ENCODE peak calls at places on chromosomes 2 and 18, in five cellular contexts. W is HFFc6, I is transverse colon, T is mucosa of descending colon, N is fibroblast of the aortic adventitia. E is an unnamed sample.

GRCh38 chr18:58896268-58896667 is 31.6 kb downstream of the ZNF532 start:
- DNase-seq in T (no peak), I (peak), W (no peak), N (no peak), E (peak)

GRCh38 chr2:69386376-69386775 is 651 bp downstream of the GFPT1 start:
- DNase-seq in N (no peak), W (no peak), I (no peak), T (no peak), E (no peak)

GRCh38 chr2:1884933-1885580 is 140.7 kb upstream of the PXDN start:
- DNase-seq in W (no peak), T (no peak), I (no peak), N (peak), E (no peak)

GRCh38 chr2:220499281-220499680 is 871.9 kb downstream of the SLC4A3 start:
- DNase-seq in I (no peak), T (no peak), N (peak), W (peak), E (peak)

GRCh38 chr2:120177011-120177621 is 46.1 kb downstream of the TMEM185B start:
- DNase-seq in T (peak), N (no peak), W (no peak), I (peak), E (no peak)

GRCh38 chr2:152618188-152618564 is 99.1 kb downstream of the PRPF40A start:
- DNase-seq in I (no peak), T (no peak), W (no peak), N (no peak), E (no peak)

GRCh38 chr18:68177807-68178702 is 536.9 kb downstream of the TMX3 start:
- DNase-seq in W (peak), T (no peak), I (no peak), N (peak), E (no peak)

GRCh38 chr18:29586210-29586609 is 1409.3 kb upstream of the CDH2 start:
- DNase-seq in N (no peak), I (no peak), W (no peak), T (no peak), E (no peak)

GRCh38 chr2:153519260-153519875 is 40.8 kb upstream of the RPRM start:
- DNase-seq in W (peak), I (peak), N (peak), T (no peak), E (peak)

GRCh38 chr2:192067631-192068030 is 127.1 kb downstream of the TMEFF2 start:
- DNase-seq in T (no peak), W (no peak), N (no peak), I (no peak), E (no peak)

GRCh38 chr2:118865106-118865505 is 17.7 kb upstream of the EN1 start:
- DNase-seq in I (no peak), W (peak), T (no peak), N (peak), E (peak)

GRCh38 chr2:30191831-30192271 is 39.5 kb upstream of the LBH start:
- DNase-seq in T (no peak), W (no peak), N (no peak), I (no peak), E (no peak)

GRCh38 chr2:203379156-203379555 is 51.0 kb downstream of the ABI2 start:
- DNase-seq in T (no peak), I (no peak), W (no peak), N (no peak), E (no peak)

GRCh38 chr2:71589763-71590162 is 136.4 kb downstream of the DYSF start:
- DNase-seq in W (no peak), I (no peak), N (no peak), T (no peak), E (no peak)

GRCh38 chr18:48695671-48696070 is 156.8 kb downstream of the CTIF start:
- DNase-seq in W (no peak), I (no peak), N (no peak), T (no peak), E (no peak)

GRCh38 chr18:27871731-27872130 is 305.2 kb downstream of the CDH2 start:
- DNase-seq in T (no peak), I (no peak), W (no peak), N (no peak), E (no peak)

GRCh38 chr2:30886101-30886500 is 78.9 kb upstream of the CAPN13 start:
- DNase-seq in T (no peak), I (no peak), N (no peak), W (no peak), E (no peak)

GRCh38 chr18:79753391-79753851 is 44.3 kb upstream of the KCNG2 start:
- DNase-seq in N (no peak), T (peak), W (no peak), I (no peak), E (no peak)

GRCh38 chr2:33518929-33519328 is 42.5 kb downstream of the RASGRP3 start:
- DNase-seq in W (peak), T (no peak), N (no peak), I (no peak), E (no peak)

GRCh38 chr2:99198103-99198841 is 17.3 kb downstream of the MRPL30 start:
- DNase-seq in N (no peak), T (no peak), W (no peak), I (peak), E (no peak)

GRCh38 chr2:74843371-74844298 is 9.7 kb downstream of the HK2 start:
- DNase-seq in I (peak), W (peak), N (peak), T (no peak), E (no peak)

GRCh38 chr2:216315817-216316603 is 56.3 kb downstream of the MARCHF4 start:
- DNase-seq in T (no peak), I (no peak), N (peak), W (peak), E (no peak)

GRCh38 chr2:83071914-83072313 is 1387.2 kb downstream of the SUCLG1 start:
- DNase-seq in N (no peak), T (no peak), W (no peak), I (no peak), E (no peak)

GRCh38 chr2:20917287-20917660 is 94.4 kb upstream of the LDAH start:
- DNase-seq in I (no peak), W (no peak), N (no peak), T (no peak), E (no peak)

GRCh38 chr2:20914771-20915170 is 91.9 kb upstream of the LDAH start:
- DNase-seq in T (no peak), W (no peak), I (no peak), N (no peak), E (no peak)

GRCh38 chr2:20915271-20915670 is 92.4 kb upstream of the LDAH start:
- DNase-seq in T (no peak), W (no peak), I (no peak), N (no peak), E (no peak)

GRCh38 chr2:20917724-20918572 is 95.0 kb upstream of the LDAH start:
- DNase-seq in I (no peak), T (no peak), W (no peak), N (peak), E (no peak)

DNA sequence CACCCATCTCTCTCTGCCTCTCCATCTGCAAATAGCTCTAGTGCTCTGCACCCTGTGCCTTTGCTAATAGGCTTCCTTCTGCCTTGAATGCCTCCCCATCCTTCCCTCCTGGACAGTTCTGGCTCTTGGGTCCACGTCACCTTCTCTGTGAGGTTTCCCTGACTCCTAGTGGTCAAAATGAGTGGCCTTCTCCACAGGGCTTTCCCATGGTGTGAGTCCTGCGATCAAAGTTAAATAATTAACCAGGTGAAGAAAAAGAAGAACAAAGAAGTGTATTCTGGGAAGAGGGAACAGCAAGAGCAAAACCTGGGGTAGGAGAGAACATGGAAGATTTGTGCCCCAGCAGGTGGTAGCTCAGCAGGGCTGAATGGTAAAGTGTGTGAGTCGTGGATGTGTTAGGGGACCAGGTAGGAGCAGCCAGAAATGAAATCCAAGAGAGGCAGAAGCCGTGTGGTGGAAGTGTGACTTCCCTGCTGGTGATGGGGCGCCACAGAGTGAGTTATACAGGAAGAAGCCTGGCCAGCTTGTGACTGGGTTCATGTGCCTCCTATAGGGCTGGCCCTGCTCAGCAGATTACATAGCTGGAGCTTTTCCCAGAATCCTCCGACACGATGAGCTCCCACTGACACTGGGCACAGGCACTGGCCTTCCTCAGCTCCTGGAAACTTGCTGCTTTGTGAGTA is 93.8 kb upstream of the LDAH start:
- DNase-seq in T (no peak), I (no peak), W (peak), N (peak), E (no peak)
- TF ChIP-seq CTCF in T (no peak), I (no peak), W (peak), N (peak), E (no peak)

GRCh38 chr18:5556317-5556974 is 12.6 kb upstream of the EPB41L3 start:
- DNase-seq in I (no peak), N (peak), W (no peak), T (no peak), E (no peak)
- TF ChIP-seq CTCF in I (no peak), N (peak), W (no peak), T (no peak), E (no peak)

DNA sequence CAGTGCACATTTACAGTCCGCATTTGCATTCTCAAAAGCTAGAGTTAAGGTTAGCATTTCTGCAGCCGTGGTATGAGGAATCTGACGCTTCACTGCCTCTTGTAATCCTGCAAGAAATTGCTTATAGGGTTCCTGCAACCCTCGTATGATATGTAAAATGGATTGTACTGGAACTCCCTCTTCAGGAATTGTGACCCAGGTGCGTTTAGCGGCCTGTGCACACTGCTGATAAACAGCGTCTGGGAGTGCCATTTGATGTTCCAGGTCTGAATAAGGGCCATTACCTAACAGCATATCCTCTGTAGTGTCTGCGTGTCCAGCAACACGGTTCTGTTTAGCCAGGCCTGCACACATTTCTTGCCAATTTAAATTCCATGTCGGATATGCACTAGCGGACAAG is 42.5 kb downstream of the CXCR4 start:
- DNase-seq in T (no peak), I (no peak), W (no peak), N (no peak), E (peak)
- TF ChIP-seq CTCF in T (no peak), I (no peak), W (no peak), N (no peak), E (no peak)

DNA sequence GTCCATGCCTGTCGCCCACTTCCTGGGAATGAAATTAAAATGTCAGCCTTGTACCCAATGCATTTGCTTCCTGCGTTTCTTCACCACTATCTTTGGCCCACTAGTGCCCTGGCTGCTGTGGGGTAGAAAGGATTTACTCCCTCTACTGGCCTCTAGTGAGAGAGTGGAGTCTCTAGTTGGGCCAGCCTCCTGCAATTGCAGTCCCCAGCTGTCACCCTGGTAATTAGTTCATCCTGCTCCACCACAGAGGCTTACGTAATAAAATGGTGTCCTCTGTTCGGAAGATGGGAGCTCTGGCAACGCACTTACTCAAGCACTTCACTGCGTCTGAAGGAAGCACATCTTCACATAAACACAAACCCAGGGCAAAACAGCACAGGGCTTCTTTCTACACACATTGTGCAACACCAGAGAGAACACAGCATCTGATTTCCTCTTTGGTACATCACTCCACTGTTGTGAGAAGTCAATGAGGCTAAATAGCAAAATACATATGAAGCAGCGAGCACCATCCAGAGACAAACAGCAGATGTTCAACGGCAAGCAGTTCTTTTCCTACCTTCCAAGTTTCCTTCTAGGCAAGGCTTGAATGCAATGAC is 274.6 kb downstream of the LRATD1 start:
- DNase-seq in W (no peak), T (no peak), I (no peak), N (no peak), E (no peak)
- TF ChIP-seq CTCF in W (no peak), T (no peak), I (no peak), N (no peak), E (no peak)

GRCh38 chr2:117126656-117127055 is 687.8 kb upstream of the DDX18 start:
- DNase-seq in T (no peak), I (no peak), N (no peak), W (no peak), E (no peak)

GRCh38 chr2:117127680-117128079 is 686.8 kb upstream of the DDX18 start:
- DNase-seq in W (no peak), N (no peak), T (no peak), I (no peak), E (no peak)

GRCh38 chr2:117123362-117123761 is 691.1 kb upstream of the DDX18 start:
- DNase-seq in T (no peak), I (no peak), W (no peak), N (no peak), E (no peak)

DNA sequence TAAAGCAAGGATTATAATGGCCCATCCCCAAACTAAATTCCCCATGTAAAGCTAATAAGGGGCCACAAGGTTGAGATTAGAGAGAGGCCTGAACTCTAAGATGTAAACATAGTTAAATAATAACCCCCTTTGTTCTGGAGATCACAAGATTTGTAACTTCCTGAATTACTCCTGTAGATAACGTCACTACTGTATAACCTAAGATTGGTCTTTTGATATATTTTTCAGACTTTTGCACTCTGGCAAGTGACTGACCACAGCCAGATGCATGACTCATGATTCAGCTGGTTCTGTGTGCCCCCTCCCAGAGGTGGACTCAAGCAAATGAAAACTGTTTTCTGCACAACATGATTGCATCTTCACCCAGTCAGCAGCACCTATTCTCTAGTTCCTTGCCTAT is 686.0 kb upstream of the DDX18 start:
- DNase-seq in W (no peak), T (no peak), I (no peak), N (no peak), E (no peak)
- TF ChIP-seq CTCF in W (no peak), T (no peak), I (no peak), N (no peak), E (no peak)

E was measured in thyroid gland.